ENCODE peak calls at places on chromosomes 3 and 15, in eight cellular contexts. D is left ventricle myocardium superior; G is epithelial cell of esophagus; Q is activated naive CD4-positive, alpha-beta T cell treated with anti-CD3 and anti-CD28 coated beads, Interleukin-2, amount 50 U/mL, for 72 hours; N is neural crest cell; J is CMK; U is testis; C is fibroblast of pulmonary artery. H is an unnamed sample.

GRCh38 chr15:91857772-91858171 is 4.3 kb downstream of the SLCO3A1 start:
- DNase-seq in D (no peak), G (no peak), Q (peak), N (no peak), J (no peak), U (no peak), C (no peak), H (no peak)

GRCh38 chr3:137304313-137305056 is 346.7 kb downstream of the IL20RB start:
- DNase-seq in D (no peak), G (no peak), Q (no peak), N (no peak), J (no peak), U (peak), C (no peak), H (no peak)

GRCh38 chr15:70528270-70528706 is 235.1 kb downstream of the UACA start:
- DNase-seq in D (no peak), G (no peak), Q (peak), N (no peak), J (no peak), U (no peak), C (peak), H (peak)

GRCh38 chr15:70672081-70672480 is 91.3 kb downstream of the UACA start:
- DNase-seq in D (no peak), G (no peak), Q (no peak), N (no peak), J (no peak), U (no peak), C (no peak), H (no peak)

GRCh38 chr3:60932170-60932569 is 319.1 kb downstream of the FHIT start:
- DNase-seq in D (no peak), G (no peak), Q (no peak), N (no peak), J (no peak), U (no peak), C (no peak), H (no peak)

GRCh38 chr3:188449421-188449820 is 295.5 kb downstream of the LPP start:
- DNase-seq in D (no peak), G (no peak), Q (no peak), N (no peak), J (no peak), U (no peak), C (no peak), H (no peak)

GRCh38 chr15:41566121-41566885 is 7.3 kb downstream of the TYRO3 start:
- DNase-seq in D (no peak), G (no peak), Q (no peak), N (no peak), J (no peak), U (no peak), C (peak), H (no peak)

GRCh38 chr15:89812126-89812846 is 2.4 kb downstream of the ANPEP start:
- DNase-seq in D (peak), G (no peak), Q (no peak), N (no peak), J (peak), U (peak), C (peak), H (no peak)